ENCODE peak calls at places on chromosomes 11 and 22, in seven cellular contexts. J, M, H, W, N, F and G are unnamed samples.

GRCh38 chr11:44133335-44133946 is 38.0 kb downstream of the EXT2 start:
- DNase-seq in J (peak; percentile 54), M (no peak), H (peak; percentile 49), W (peak; percentile 14), N (peak; percentile 24), F (no peak), G (no peak)

GRCh38 chr11:68206211-68206610 is 6.9 kb downstream of the KMT5B start:
- DNase-seq in J (peak; percentile 53), M (peak; percentile 48), H (peak; percentile 60), W (peak; percentile 80), N (peak; percentile 57), F (no peak), G (no peak)

GRCh38 chr22:24803064-24803542 is 2.9 kb upstream of the SGSM1 start:
- DNase-seq in J (no peak), M (no peak), H (peak; percentile 40), W (peak; percentile 42), N (peak; percentile 38), F (no peak), G (no peak)

GRCh38 chr22:44068422-44069191 is 44.5 kb downstream of the PARVB start:
- DNase-seq in J (no peak), M (no peak), H (no peak), W (no peak), N (no peak), F (no peak), G (no peak)

GRCh38 chr11:75223954-75224643 is 16.5 kb upstream of the TPBGL start:
- DNase-seq in J (no peak), M (no peak), H (peak; percentile 12), W (no peak), N (no peak), F (no peak), G (no peak)

GRCh38 chr11:26827567-26828037 is 105.7 kb upstream of the SLC5A12 start:
- DNase-seq in J (peak; percentile 76), M (no peak), H (peak; percentile 42), W (no peak), N (no peak), F (no peak), G (no peak)

GRCh38 chr22:39257522-39258475 is 13.0 kb upstream of the PDGFB start:
- DNase-seq in J (no peak), M (no peak), H (no peak), W (no peak), N (no peak), F (no peak), G (no peak)

GRCh38 chr22:36921309-36922096 is 8.1 kb downstream of the CSF2RB start:
- DNase-seq in J (no peak), M (no peak), H (no peak), W (no peak), N (no peak), F (no peak), G (no peak)

GRCh38 chr11:111982019-111982464 is 43.2 kb upstream of the DLAT start:
- DNase-seq in J (peak; percentile 55), M (peak; percentile 44), H (peak; percentile 18), W (peak; percentile 42), N (peak; percentile 44), F (peak; percentile 39), G (no peak)

GRCh38 chr11:70432065-70432464 is 33.7 kb downstream of the CTTN start:
- DNase-seq in J (no peak), M (no peak), H (no peak), W (no peak), N (no peak), F (no peak), G (peak; percentile 80)

GRCh38 chr11:122796128-122796717 is 42.1 kb upstream of the CRTAM start:
- DNase-seq in J (no peak), M (peak; percentile 9), H (peak; percentile 48), W (no peak), N (peak; percentile 12), F (peak; percentile 27), G (no peak)